ENCODE peak calls at places on chromosomes 7 and 10, in ten cellular contexts. O, L, N, F, D, Z, Y, W, Q and P are unnamed samples.

GRCh38 chr7:98205162-98205845 is 5.9 kb upstream of the BHLHA15 start:
- DNase-seq in L (no peak), N (no peak), W (no peak), F (peak; percentile 74), Q (no peak), Z (no peak), D (no peak), O (no peak), Y (no peak), P (no peak)

GRCh38 chr10:132532784-132533560 is 4.6 kb upstream of the INPP5A start:
- DNase-seq in W (no peak), D (peak; percentile 73), F (no peak), Z (no peak), O (no peak), Y (peak; percentile 99), N (no peak), L (peak; percentile 91), Q (peak; percentile 35), P (peak; percentile 40)

GRCh38 chr7:137449016-137449415 is 105.5 kb upstream of the PTN start:
- DNase-seq in D (no peak), O (no peak), L (no peak), Q (no peak), Y (peak; percentile 41), W (no peak), Z (no peak), N (no peak), F (no peak), P (no peak)

GRCh38 chr7:45882465-45882810 is 5.8 kb upstream of the IGFBP1 start:
- DNase-seq in D (no peak), Z (no peak), L (no peak), F (no peak), W (no peak), Q (no peak), Y (no peak), O (no peak), N (no peak), P (no peak)

GRCh38 chr10:26095781-26096180 is 120.8 kb upstream of the GAD2 start:
- DNase-seq in Y (no peak), O (no peak), D (no peak), L (no peak), Z (no peak), N (no peak), Q (no peak), W (no peak), F (no peak), P (no peak)

GRCh38 chr7:148911626-148912025 is 27.5 kb upstream of the EZH2 start:
- DNase-seq in D (no peak), Y (no peak), O (no peak), N (no peak), F (no peak), W (no peak), Z (no peak), L (no peak), Q (no peak), P (peak; percentile 22)

GRCh38 chr7:155459133-155459866 is 1.4 kb downstream of the EN2 start:
- DNase-seq in F (peak; percentile 54), L (no peak), O (no peak), Q (no peak), Y (no peak), W (no peak), Z (no peak), D (no peak), N (no peak), P (no peak)

GRCh38 chr7:124701955-124702354 is 63.6 kb downstream of the GPR37 start:
- DNase-seq in Q (no peak), O (no peak), Y (peak; percentile 8), L (peak; percentile 10), F (no peak), N (no peak), D (no peak), W (no peak), Z (no peak), P (peak; percentile 61)

GRCh38 chr7:75955293-75955938 is 39.0 kb downstream of the TMEM120A start:
- DNase-seq in Z (no peak), W (no peak), O (no peak), F (no peak), L (no peak), D (no peak), Q (no peak), Y (no peak), N (no peak), P (no peak)

GRCh38 chr7:102080371-102081243 is 206.1 kb upstream of the SH2B2 start:
- DNase-seq in Y (no peak), Z (no peak), F (peak; percentile 43), D (no peak), W (no peak), O (no peak), L (no peak), Q (peak; percentile 78), N (no peak), P (no peak)

GRCh38 chr7:16978358-16979244 is 96.8 kb upstream of the AGR3 start:
- DNase-seq in O (no peak), Q (no peak), Y (peak; percentile 84), F (no peak), Z (no peak), D (peak; percentile 64), W (no peak), N (no peak), L (peak; percentile 47), P (peak; percentile 50)

GRCh38 chr10:103078309-103078615 is 114.8 kb downstream of the NT5C2 start:
- DNase-seq in F (no peak), N (no peak), L (no peak), O (no peak), W (no peak), Y (no peak), Z (no peak), D (no peak), Q (no peak), P (no peak)

DNA sequence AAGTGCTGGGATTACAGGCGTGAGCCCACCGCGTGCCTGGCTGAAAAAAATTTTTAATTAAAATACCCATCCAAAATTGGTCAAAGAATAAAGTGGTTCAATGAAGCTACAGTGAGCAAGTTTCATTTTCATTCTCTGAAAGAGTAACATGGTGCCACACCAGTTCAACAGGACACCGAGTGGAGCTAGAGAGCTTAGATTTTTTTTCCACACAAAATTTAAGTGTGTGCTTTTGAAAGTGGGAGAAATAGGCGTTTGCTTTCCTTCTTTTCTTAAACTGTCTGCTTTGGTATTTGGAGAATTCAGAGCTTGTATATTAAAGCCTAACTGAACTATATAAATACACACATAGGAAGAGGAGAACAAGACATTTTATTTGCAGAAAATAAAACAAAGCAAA is 43.4 kb downstream of the BPGM start:
- DNase-seq in O (no peak), W (no peak), D (no peak), Q (no peak), F (no peak), Z (no peak), L (no peak), N (no peak), Y (peak; percentile 70), P (no peak)
- H3K27ac ChIP-seq in O (peak overlapping the region; percentile 48), W (no peak overlapping the region), D (no peak overlapping the region), Q (peak overlapping the region; percentile 81), F (peak overlapping the region; percentile 71), Z (peak overlapping the region; percentile 75), L (no peak overlapping the region), N (peak overlapping the region; percentile 63), Y (peak overlapping the region; percentile 51), P (no peak overlapping the region)

DNA sequence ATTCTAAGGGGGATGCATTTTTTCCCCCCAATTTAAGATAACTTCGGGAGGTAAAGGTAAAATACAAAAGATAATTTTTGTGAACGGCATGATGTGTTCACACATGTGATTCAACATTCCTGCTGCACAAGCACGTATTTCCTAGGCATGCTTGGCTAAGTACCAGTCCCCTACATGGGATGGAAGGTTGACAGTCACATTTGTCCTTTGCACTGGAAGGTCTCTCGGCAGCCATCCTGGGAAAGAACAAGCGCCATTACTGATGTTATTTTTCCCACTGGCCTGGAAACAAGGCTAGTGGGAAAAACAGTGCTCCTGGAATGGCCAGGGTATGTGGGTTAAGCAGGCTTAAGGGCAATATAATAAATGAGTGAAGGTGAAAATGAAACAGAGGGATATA is 276.2 kb upstream of the AOAH start:
- DNase-seq in O (no peak), Q (no peak), N (no peak), L (no peak), D (no peak), Y (no peak), Z (no peak), W (no peak), F (no peak), P (no peak)
- H3K27ac ChIP-seq in O (no peak overlapping the region), Q (peak overlapping the region; percentile 49), N (no peak overlapping the region), L (no peak overlapping the region), D (no peak overlapping the region), Y (no peak overlapping the region), Z (no peak overlapping the region), W (no peak overlapping the region), F (no peak overlapping the region), P (no peak overlapping the region)

DNA sequence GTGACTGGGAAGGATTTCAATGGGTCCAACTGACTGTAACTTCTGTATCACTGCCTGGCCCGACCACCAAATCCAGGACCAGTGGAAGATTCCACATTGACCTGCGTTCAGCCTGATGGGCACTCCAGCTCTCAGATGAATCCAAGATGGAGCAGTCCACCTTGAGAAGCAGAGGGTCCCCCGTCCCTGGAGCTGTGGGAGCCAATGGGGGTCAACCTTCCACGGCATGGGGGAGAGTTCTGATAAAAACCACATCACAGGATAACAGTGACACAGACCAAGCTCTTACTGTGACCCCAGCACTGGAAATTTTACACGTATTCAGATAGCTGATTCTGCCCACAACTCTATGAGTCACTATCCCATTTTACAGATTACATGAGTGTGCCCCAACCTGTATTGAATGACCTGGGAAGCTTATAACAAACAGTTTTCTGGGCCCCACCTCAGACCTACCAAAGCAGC is 11.2 kb downstream of the ZCCHC24 start:
- DNase-seq in D (no peak), N (no peak), Q (peak; percentile 15), L (no peak), O (no peak), Y (peak; percentile 76), F (no peak), W (no peak), Z (no peak), P (no peak)
- H3K27ac ChIP-seq in D (no peak overlapping the region), N (peak overlapping the region; percentile 31), Q (peak overlapping the region; percentile 87), L (no peak overlapping the region), O (peak overlapping the region; percentile 18), Y (peak overlapping the region; percentile 5), F (peak overlapping the region; percentile 86), W (no peak overlapping the region), Z (peak overlapping the region; percentile 80), P (no peak overlapping the region)

DNA sequence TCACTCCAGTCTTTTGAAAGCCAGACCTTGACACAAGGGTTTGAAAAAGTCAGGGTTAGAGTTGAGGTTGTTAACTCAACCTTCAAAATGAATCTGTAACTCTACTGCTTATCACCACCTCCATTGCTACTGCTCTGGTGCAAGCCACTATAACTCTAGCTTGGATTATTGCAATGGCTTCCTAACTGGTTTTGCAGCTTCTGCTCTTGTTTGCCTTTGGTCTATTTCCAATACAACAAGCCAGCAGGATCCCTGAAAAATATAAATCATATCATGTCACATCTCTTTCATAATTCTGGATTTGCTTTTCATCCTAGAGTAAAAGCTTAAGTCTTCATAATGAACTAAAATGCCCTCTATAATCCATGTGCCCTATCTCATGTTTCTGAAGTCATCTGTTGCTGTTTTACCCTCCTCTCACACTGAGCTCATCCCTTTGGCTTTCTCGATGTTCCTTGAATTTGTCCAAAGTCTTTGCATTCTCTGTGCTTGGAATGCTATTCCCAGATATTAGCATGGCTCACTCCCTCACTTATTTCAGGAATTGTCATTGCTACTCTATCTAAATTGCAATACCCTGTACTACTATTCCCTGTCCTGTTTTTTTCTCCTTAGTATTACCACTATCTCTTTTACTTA is 11.0 kb downstream of the TAS2R60 start:
- DNase-seq in L (no peak), W (no peak), O (no peak), Z (no peak), F (no peak), Q (no peak), Y (peak; percentile 3), D (no peak), N (no peak), P (no peak)
- H3K27ac ChIP-seq in L (no peak overlapping the region), W (no peak overlapping the region), O (no peak overlapping the region), Z (no peak overlapping the region), F (no peak overlapping the region), Q (no peak overlapping the region), Y (no peak overlapping the region), D (no peak overlapping the region), N (no peak overlapping the region), P (no peak overlapping the region)